ENCODE peak calls at places on chromosomes 3 and 15, in seven cellular contexts. Y is effector memory CD4-positive, alpha-beta T cell; U is tibial artery; S is MM.1S; V is GM23248; I is esophagus squamous epithelium; O is fibroblast of mammary gland. B is an unnamed sample.

GRCh38 chr3:76789262-76789661 is 250.6 kb upstream of the ROBO2 start:
- DNase-seq in Y (no peak), U (no peak), S (no peak), V (no peak), I (no peak), O (no peak), B (no peak)

GRCh38 chr15:59528965-59529402 is 82.6 kb upstream of the GCNT3 start:
- DNase-seq in Y (peak; percentile 54), U (peak; percentile 85), S (peak; percentile 74), V (peak; percentile 90), I (peak; percentile 36), O (peak; percentile 83), B (peak; percentile 50)

GRCh38 chr3:58176827-58177489 is 33.8 kb downstream of the DNASE1L3 start:
- DNase-seq in Y (no peak), U (no peak), S (no peak), V (peak; percentile 24), I (no peak), O (no peak), B (no peak)

GRCh38 chr3:183551930-183552329 is 3.6 kb downstream of the KLHL6 start:
- DNase-seq in Y (no peak), U (no peak), S (peak; percentile 81), V (no peak), I (no peak), O (no peak), B (no peak)

GRCh38 chr3:122268257-122269024 is 56.6 kb upstream of the CSTA start:
- DNase-seq in Y (no peak), U (no peak), S (peak; percentile 70), V (no peak), I (no peak), O (no peak), B (no peak)

GRCh38 chr3:53044371-53045106 is 1.3 kb downstream of the SFMBT1 start:
- DNase-seq in Y (peak; percentile 21), U (peak; percentile 64), S (peak; percentile 36), V (peak; percentile 66), I (no peak), O (peak; percentile 45), B (peak; percentile 42)

GRCh38 chr3:25587526-25587925 is 77.2 kb downstream of the TOP2B start:
- DNase-seq in Y (no peak), U (no peak), S (no peak), V (no peak), I (no peak), O (peak; percentile 70), B (no peak)

GRCh38 chr15:43383070-43383469 is 12.2 kb downstream of the TUBGCP4 start:
- DNase-seq in Y (no peak), U (no peak), S (no peak), V (peak; percentile 31), I (no peak), O (peak; percentile 30), B (no peak)

GRCh38 chr3:150599611-150600297 is 3.4 kb upstream of the SELENOT start:
- DNase-seq in Y (no peak), U (no peak), S (peak; percentile 27), V (peak; percentile 73), I (no peak), O (peak; percentile 78), B (no peak)

GRCh38 chr15:25181290-25182097 is 226.7 kb downstream of the SNRPN start:
- DNase-seq in Y (no peak), U (peak; percentile 35), S (no peak), V (no peak), I (no peak), O (no peak), B (no peak)

GRCh38 chr3:123791417-123791816 is 92.7 kb downstream of the MYLK start:
- DNase-seq in Y (no peak), U (no peak), S (no peak), V (peak; percentile 80), I (no peak), O (peak; percentile 94), B (no peak)

GRCh38 chr3:54772707-54773106 is 155.2 kb downstream of the LRTM1 start:
- DNase-seq in Y (no peak), U (no peak), S (no peak), V (no peak), I (no peak), O (no peak), B (no peak)

GRCh38 chr3:134449277-134449676 is 36.5 kb downstream of the ANAPC13 start:
- DNase-seq in Y (no peak), U (peak; percentile 72), S (no peak), V (peak; percentile 73), I (no peak), O (peak; percentile 61), B (no peak)

GRCh38 chr3:188503647-188504046 is 349.7 kb downstream of the LPP start:
- DNase-seq in Y (no peak), U (no peak), S (no peak), V (no peak), I (no peak), O (peak; percentile 14), B (no peak)

GRCh38 chr3:88713233-88713691 is 394.2 kb upstream of the EPHA3 start:
- DNase-seq in Y (no peak), U (no peak), S (no peak), V (no peak), I (no peak), O (peak; percentile 18), B (no peak)

GRCh38 chr3:5194801-5195509 is 7.4 kb downstream of the EDEM1 start:
- DNase-seq in Y (peak; percentile 47), U (no peak), S (peak; percentile 73), V (peak; percentile 93), I (no peak), O (peak; percentile 80), B (no peak)

GRCh38 chr15:67836477-67836876 is 3.4 kb downstream of the RNU6-1 start:
- DNase-seq in Y (peak; percentile 45), U (peak; percentile 69), S (peak; percentile 46), V (peak; percentile 65), I (no peak), O (peak; percentile 40), B (no peak)

GRCh38 chr3:58254144-58254543 is 16.6 kb downstream of the ABHD6 start:
- DNase-seq in Y (no peak), U (no peak), S (no peak), V (no peak), I (no peak), O (no peak), B (no peak)

GRCh38 chr15:38378162-38378560 is 75.8 kb upstream of the FAM98B start:
- DNase-seq in Y (no peak), U (peak; percentile 69), S (no peak), V (peak; percentile 8), I (no peak), O (peak; percentile 53), B (no peak)

GRCh38 chr3:53303549-53303948 is 43.8 kb downstream of the DCP1A start:
- DNase-seq in Y (no peak), U (no peak), S (no peak), V (no peak), I (no peak), O (no peak), B (no peak)

GRCh38 chr3:53833053-53833645 is 13.1 kb downstream of the CHDH start:
- DNase-seq in Y (no peak), U (peak; percentile 56), S (no peak), V (no peak), I (no peak), O (no peak), B (no peak)

DNA sequence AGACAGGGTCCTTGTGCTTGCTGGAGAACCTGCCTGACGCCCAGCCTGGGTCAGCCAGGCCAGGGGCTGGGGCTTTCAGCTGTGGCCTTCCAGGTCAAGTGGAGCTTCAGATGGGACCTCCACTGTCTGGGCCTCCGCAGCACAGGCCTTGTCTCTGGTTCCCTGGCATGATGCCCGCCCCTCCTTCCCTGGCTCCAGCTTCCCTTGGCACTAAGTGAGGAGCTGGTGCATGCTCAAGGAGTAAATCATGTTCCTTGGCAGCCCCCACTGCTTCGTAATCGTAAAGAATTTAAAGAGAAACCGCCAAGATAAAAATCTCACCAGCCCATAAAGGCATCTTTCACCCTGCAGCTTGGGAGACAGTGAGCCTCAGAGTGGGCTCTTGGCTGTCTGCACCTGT is 8.9 kb downstream of the SEMA3F start:
- DNase-seq in Y (no peak), U (peak; percentile 98), S (no peak), V (peak; percentile 98), I (no peak), O (peak; percentile 91), B (no peak)
- H3K4me3 ChIP-seq in Y (no peak overlapping the region), U (no peak overlapping the region), S (no peak overlapping the region), V (no peak overlapping the region), I (no peak overlapping the region), O (no peak overlapping the region), B (no peak overlapping the region)

DNA sequence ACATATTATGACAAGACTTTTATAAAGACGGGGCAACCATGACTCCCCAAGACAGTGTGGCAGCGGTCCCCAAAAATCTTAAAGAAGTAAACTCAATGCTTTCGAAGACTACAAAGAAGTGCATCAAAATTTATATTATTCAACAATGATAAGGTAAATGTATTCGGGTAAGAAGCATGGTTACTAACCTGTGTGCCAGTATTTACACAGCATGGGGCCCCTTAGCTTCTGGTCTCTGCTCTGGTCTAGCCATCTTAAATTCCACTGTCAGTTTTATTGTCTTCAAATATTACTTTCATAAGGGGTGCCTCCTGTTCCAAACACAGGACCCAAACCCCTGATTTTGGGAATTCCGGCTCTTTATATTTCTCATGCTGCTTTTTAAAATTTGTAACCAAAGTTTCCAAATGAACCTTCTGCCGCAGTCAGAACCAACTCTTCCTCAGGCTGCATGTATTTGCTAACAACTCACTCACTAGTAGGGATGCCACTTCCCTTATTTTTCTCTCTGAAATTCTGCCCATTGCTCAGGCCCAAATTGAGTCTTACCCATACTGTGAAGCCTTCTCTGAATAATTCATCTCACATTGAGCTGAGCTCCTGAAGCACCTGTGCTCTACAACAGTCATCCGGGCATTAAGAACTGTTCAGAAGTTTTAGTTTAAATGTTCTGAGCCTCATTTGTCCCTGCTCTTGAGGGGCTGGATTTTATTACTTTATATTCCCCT is 1.2 kb downstream of the TTC23 start:
- DNase-seq in Y (no peak), U (no peak), S (no peak), V (peak; percentile 14), I (no peak), O (no peak), B (no peak)
- H3K4me3 ChIP-seq in Y (no peak overlapping the region), U (peak overlapping the region; percentile 77), S (no peak overlapping the region), V (peak overlapping the region; percentile 99), I (peak overlapping the region; percentile 92), O (peak overlapping the region; percentile 82), B (no peak overlapping the region)

GRCh38 chr3:71949403-71949802 is 164.5 kb upstream of the PROK2 start:
- DNase-seq in Y (no peak), U (no peak), S (no peak), V (no peak), I (no peak), O (peak; percentile 40), B (no peak)
- H3K4me3 ChIP-seq in Y (no peak overlapping the region), U (no peak overlapping the region), S (no peak overlapping the region), V (no peak overlapping the region), I (no peak overlapping the region), O (no peak overlapping the region), B (no peak overlapping the region)

GRCh38 chr3:101828289-101828688 is 21.0 kb upstream of the NFKBIZ start:
- DNase-seq in Y (no peak), U (no peak), S (no peak), V (peak; percentile 24), I (no peak), O (peak; percentile 49), B (no peak)

GRCh38 chr3:101827211-101828174 is 21.8 kb upstream of the NFKBIZ start:
- DNase-seq in Y (peak; percentile 72), U (peak; percentile 87), S (peak; percentile 92), V (peak; percentile 90), I (peak; percentile 36), O (peak; percentile 79), B (no peak)

GRCh38 chr3:101829878-101830277 is 19.4 kb upstream of the NFKBIZ start:
- DNase-seq in Y (no peak), U (no peak), S (no peak), V (no peak), I (no peak), O (no peak), B (no peak)

GRCh38 chr3:101825904-101826445 is 23.3 kb upstream of the NFKBIZ start:
- DNase-seq in Y (no peak), U (no peak), S (no peak), V (peak; percentile 71), I (no peak), O (peak; percentile 70), B (no peak)

GRCh38 chr3:101829066-101829830 is 20.1 kb upstream of the NFKBIZ start:
- DNase-seq in Y (peak; percentile 29), U (peak; percentile 82), S (no peak), V (peak; percentile 82), I (no peak), O (peak; percentile 90), B (no peak)
- H3K4me3 ChIP-seq in Y (peak overlapping the region; percentile 61), U (peak overlapping the region; percentile 63), S (peak overlapping the region; percentile 75), V (peak overlapping the region; percentile 78), I (peak overlapping the region; percentile 4), O (no peak overlapping the region), B (no peak overlapping the region)